ENCODE peak calls at places on chromosome 1, in ten cellular contexts. One of them, this sample, is unnamed.

GRCh38 chr1:173473599-173474011 is 3.5 kb upstream of the PRDX6 start:
- DNase-seq in colonic mucosa: no peak
- DNase-seq in heart right ventricle: no peak
- DNase-seq in kidney epithelial cell: no peak
- DNase-seq in body of pancreas: no peak
- DNase-seq in AG04450: no peak
- DNase-seq in dorsolateral prefrontal cortex: no peak
- DNase-seq in retinal pigment epithelial cell: no peak
- DNase-seq in astrocyte of the cerebellum: no peak
- DNase-seq in HL-60: no peak
- DNase-seq in this sample: peak

GRCh38 chr1:204651843-204652421 is 33.6 kb downstream of the LRRN2 start:
- DNase-seq in colonic mucosa: peak
- DNase-seq in heart right ventricle: no peak
- DNase-seq in kidney epithelial cell: no peak
- DNase-seq in body of pancreas: no peak
- DNase-seq in AG04450: no peak
- DNase-seq in dorsolateral prefrontal cortex: no peak
- DNase-seq in retinal pigment epithelial cell: no peak
- DNase-seq in astrocyte of the cerebellum: no peak
- DNase-seq in HL-60: no peak
- DNase-seq in this sample: no peak

GRCh38 chr1:107936498-107937481 is 28.2 kb downstream of the VAV3 start:
- DNase-seq in colonic mucosa: no peak
- DNase-seq in heart right ventricle: peak
- DNase-seq in kidney epithelial cell: peak
- DNase-seq in body of pancreas: no peak
- DNase-seq in AG04450: peak
- DNase-seq in dorsolateral prefrontal cortex: no peak
- DNase-seq in retinal pigment epithelial cell: peak
- DNase-seq in astrocyte of the cerebellum: peak
- DNase-seq in HL-60: peak
- DNase-seq in this sample: peak

GRCh38 chr1:110786802-110787327 is 86.1 kb upstream of the CD53 start:
- DNase-seq in colonic mucosa: no peak
- DNase-seq in heart right ventricle: no peak
- DNase-seq in kidney epithelial cell: no peak
- DNase-seq in body of pancreas: no peak
- DNase-seq in AG04450: no peak
- DNase-seq in dorsolateral prefrontal cortex: no peak
- DNase-seq in retinal pigment epithelial cell: no peak
- DNase-seq in astrocyte of the cerebellum: no peak
- DNase-seq in HL-60: no peak
- DNase-seq in this sample: no peak

GRCh38 chr1:43781574-43781973 is 74.2 kb downstream of the ST3GAL3 start:
- DNase-seq in colonic mucosa: no peak
- DNase-seq in heart right ventricle: no peak
- DNase-seq in kidney epithelial cell: no peak
- DNase-seq in body of pancreas: no peak
- DNase-seq in AG04450: no peak
- DNase-seq in dorsolateral prefrontal cortex: no peak
- DNase-seq in retinal pigment epithelial cell: no peak
- DNase-seq in astrocyte of the cerebellum: no peak
- DNase-seq in HL-60: peak
- DNase-seq in this sample: no peak

GRCh38 chr1:6485140-6485936 is 6.1 kb downstream of the PLEKHG5 start:
- DNase-seq in colonic mucosa: no peak
- DNase-seq in heart right ventricle: no peak
- DNase-seq in kidney epithelial cell: no peak
- DNase-seq in body of pancreas: no peak
- DNase-seq in AG04450: no peak
- DNase-seq in dorsolateral prefrontal cortex: no peak
- DNase-seq in retinal pigment epithelial cell: no peak
- DNase-seq in astrocyte of the cerebellum: no peak
- DNase-seq in HL-60: no peak
- DNase-seq in this sample: no peak

GRCh38 chr1:20223659-20224058 is 37.3 kb upstream of the PLA2G2C start:
- DNase-seq in colonic mucosa: no peak
- DNase-seq in heart right ventricle: no peak
- DNase-seq in kidney epithelial cell: no peak
- DNase-seq in body of pancreas: no peak
- DNase-seq in AG04450: no peak
- DNase-seq in dorsolateral prefrontal cortex: no peak
- DNase-seq in retinal pigment epithelial cell: peak
- DNase-seq in astrocyte of the cerebellum: no peak
- DNase-seq in HL-60: no peak
- DNase-seq in this sample: no peak

GRCh38 chr1:232248276-232248803 is 381.6 kb downstream of the SIPA1L2 start:
- DNase-seq in colonic mucosa: no peak
- DNase-seq in heart right ventricle: no peak
- DNase-seq in kidney epithelial cell: peak
- DNase-seq in body of pancreas: no peak
- DNase-seq in AG04450: no peak
- DNase-seq in dorsolateral prefrontal cortex: no peak
- DNase-seq in retinal pigment epithelial cell: no peak
- DNase-seq in astrocyte of the cerebellum: no peak
- DNase-seq in HL-60: no peak
- DNase-seq in this sample: no peak

DNA sequence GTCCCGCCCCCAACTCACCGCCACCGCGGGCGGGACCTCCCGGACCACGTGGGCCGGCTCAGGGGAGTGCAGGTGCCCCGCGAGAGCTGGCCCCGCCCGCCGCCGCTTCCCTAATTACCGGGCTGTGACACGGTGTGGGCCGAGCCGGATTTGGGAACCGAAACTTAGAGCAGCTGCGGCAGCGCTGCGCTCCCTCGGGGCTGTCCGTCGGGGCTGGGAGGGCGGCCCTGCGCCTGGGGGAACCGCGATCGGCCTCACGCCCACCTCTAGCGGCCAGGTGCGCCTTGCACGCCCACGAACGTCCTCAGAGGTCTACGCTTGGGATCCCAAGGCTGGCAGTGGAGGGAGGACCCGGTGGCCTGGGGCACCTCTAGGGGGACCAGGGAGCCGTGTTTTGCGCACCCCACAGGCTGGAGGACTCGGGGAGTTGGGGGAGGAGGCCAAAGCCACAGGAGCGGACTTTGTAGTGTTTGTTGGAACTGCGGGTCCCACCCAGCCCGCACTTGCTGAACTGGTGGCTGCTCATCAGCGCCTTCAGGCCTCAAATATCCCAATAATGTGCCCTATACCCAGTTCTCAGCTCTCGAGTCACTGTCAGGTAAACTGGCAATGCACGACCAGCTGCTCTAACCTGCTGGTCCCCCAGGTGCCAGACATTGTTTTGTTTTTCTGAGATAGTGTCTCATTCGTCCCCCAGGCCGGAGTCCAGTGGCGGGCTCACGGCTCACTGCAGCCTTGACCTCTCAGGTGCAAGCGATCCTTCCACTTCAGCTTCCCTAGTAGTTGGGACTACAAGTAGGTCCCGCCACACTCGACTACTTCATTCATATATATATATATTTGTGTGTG is 781 bp upstream of the NADK start:
- DNase-seq in colonic mucosa: peak
- DNase-seq in heart right ventricle: peak
- DNase-seq in kidney epithelial cell: no peak
- DNase-seq in body of pancreas: peak
- DNase-seq in AG04450: no peak
- DNase-seq in dorsolateral prefrontal cortex: peak
- DNase-seq in retinal pigment epithelial cell: no peak
- DNase-seq in astrocyte of the cerebellum: no peak
- DNase-seq in HL-60: peak
- DNase-seq in this sample: no peak
- TF ChIP-seq CTCF in colonic mucosa: no peak
- TF ChIP-seq CTCF in heart right ventricle: no peak
- TF ChIP-seq CTCF in kidney epithelial cell: peak
- TF ChIP-seq CTCF in body of pancreas: peak
- TF ChIP-seq CTCF in AG04450: no peak
- TF ChIP-seq CTCF in dorsolateral prefrontal cortex: no peak
- TF ChIP-seq CTCF in retinal pigment epithelial cell: peak
- TF ChIP-seq CTCF in astrocyte of the cerebellum: peak
- TF ChIP-seq CTCF in HL-60: peak
- TF ChIP-seq CTCF in this sample: no peak

GRCh38 chr1:119040906-119041305 is 52.8 kb upstream of the TBX15 start:
- DNase-seq in colonic mucosa: peak
- DNase-seq in heart right ventricle: no peak
- DNase-seq in kidney epithelial cell: no peak
- DNase-seq in body of pancreas: no peak
- DNase-seq in AG04450: peak
- DNase-seq in dorsolateral prefrontal cortex: no peak
- DNase-seq in retinal pigment epithelial cell: no peak
- DNase-seq in astrocyte of the cerebellum: no peak
- DNase-seq in HL-60: no peak
- DNase-seq in this sample: peak

GRCh38 chr1:119048624-119049404 is 60.7 kb upstream of the TBX15 start:
- DNase-seq in colonic mucosa: no peak
- DNase-seq in heart right ventricle: no peak
- DNase-seq in kidney epithelial cell: no peak
- DNase-seq in body of pancreas: no peak
- DNase-seq in AG04450: no peak
- DNase-seq in dorsolateral prefrontal cortex: no peak
- DNase-seq in retinal pigment epithelial cell: no peak
- DNase-seq in astrocyte of the cerebellum: no peak
- DNase-seq in HL-60: no peak
- DNase-seq in this sample: no peak

GRCh38 chr1:119047040-119047438 is 58.9 kb upstream of the TBX15 start:
- DNase-seq in colonic mucosa: no peak
- DNase-seq in heart right ventricle: no peak
- DNase-seq in kidney epithelial cell: no peak
- DNase-seq in body of pancreas: no peak
- DNase-seq in AG04450: no peak
- DNase-seq in dorsolateral prefrontal cortex: no peak
- DNase-seq in retinal pigment epithelial cell: no peak
- DNase-seq in astrocyte of the cerebellum: no peak
- DNase-seq in HL-60: no peak
- DNase-seq in this sample: peak

GRCh38 chr1:119045091-119045746 is 57.1 kb upstream of the TBX15 start:
- DNase-seq in colonic mucosa: no peak
- DNase-seq in heart right ventricle: no peak
- DNase-seq in kidney epithelial cell: peak
- DNase-seq in body of pancreas: no peak
- DNase-seq in AG04450: no peak
- DNase-seq in dorsolateral prefrontal cortex: no peak
- DNase-seq in retinal pigment epithelial cell: no peak
- DNase-seq in astrocyte of the cerebellum: no peak
- DNase-seq in HL-60: no peak
- DNase-seq in this sample: no peak

GRCh38 chr1:119046429-119047039 is 58.4 kb upstream of the TBX15 start:
- DNase-seq in colonic mucosa: no peak
- DNase-seq in heart right ventricle: no peak
- DNase-seq in kidney epithelial cell: no peak
- DNase-seq in body of pancreas: no peak
- DNase-seq in AG04450: no peak
- DNase-seq in dorsolateral prefrontal cortex: no peak
- DNase-seq in retinal pigment epithelial cell: no peak
- DNase-seq in astrocyte of the cerebellum: peak
- DNase-seq in HL-60: no peak
- DNase-seq in this sample: peak
- H3K4me3 ChIP-seq in colonic mucosa: no peak
- H3K4me3 ChIP-seq in heart right ventricle: peak
- H3K4me3 ChIP-seq in kidney epithelial cell: no peak
- H3K4me3 ChIP-seq in body of pancreas: no peak
- H3K4me3 ChIP-seq in AG04450: no peak
- H3K4me3 ChIP-seq in dorsolateral prefrontal cortex: no peak
- H3K4me3 ChIP-seq in retinal pigment epithelial cell: no peak
- H3K4me3 ChIP-seq in astrocyte of the cerebellum: no peak
- H3K4me3 ChIP-seq in HL-60: no peak
- H3K4me3 ChIP-seq in this sample: peak

DNA sequence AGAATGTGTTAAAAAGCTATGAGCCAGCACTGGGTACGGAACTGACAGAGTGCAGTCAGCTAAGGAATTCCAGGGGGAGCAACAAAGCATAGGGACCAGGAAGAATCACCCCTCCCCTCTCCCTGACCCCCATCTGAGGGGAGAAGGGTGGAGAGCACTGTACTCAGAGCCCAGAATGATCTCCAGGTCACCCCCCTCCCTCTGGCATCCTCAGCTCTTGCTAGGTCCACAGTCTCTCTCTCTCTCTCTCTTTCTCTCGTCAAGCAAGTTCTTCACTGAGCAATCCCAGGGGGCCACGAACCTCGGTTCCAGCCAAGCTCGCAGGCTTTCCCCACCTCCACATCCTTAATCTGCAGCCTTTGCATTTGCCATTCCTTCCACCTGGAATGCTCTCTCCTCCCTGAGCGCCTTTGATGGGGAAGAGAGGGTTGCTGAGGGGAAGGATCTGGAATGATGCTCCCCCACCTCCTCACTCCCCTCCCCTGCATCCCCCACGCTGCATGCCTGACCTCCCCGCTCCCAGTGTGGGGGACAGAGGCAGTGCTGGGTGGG is 6.7 kb upstream of the WASF2 start:
- DNase-seq in colonic mucosa: no peak
- DNase-seq in heart right ventricle: peak
- DNase-seq in kidney epithelial cell: no peak
- DNase-seq in body of pancreas: no peak
- DNase-seq in AG04450: no peak
- DNase-seq in dorsolateral prefrontal cortex: no peak
- DNase-seq in retinal pigment epithelial cell: no peak
- DNase-seq in astrocyte of the cerebellum: no peak
- DNase-seq in HL-60: no peak
- DNase-seq in this sample: peak
- TF ChIP-seq CTCF in colonic mucosa: no peak
- TF ChIP-seq CTCF in heart right ventricle: no peak
- TF ChIP-seq CTCF in kidney epithelial cell: peak
- TF ChIP-seq CTCF in body of pancreas: no peak
- TF ChIP-seq CTCF in AG04450: peak
- TF ChIP-seq CTCF in dorsolateral prefrontal cortex: no peak
- TF ChIP-seq CTCF in retinal pigment epithelial cell: peak
- TF ChIP-seq CTCF in astrocyte of the cerebellum: peak
- TF ChIP-seq CTCF in HL-60: no peak
- TF ChIP-seq CTCF in this sample: peak

GRCh38 chr1:23405946-23406345 is 18.6 kb downstream of the TCEA3 start:
- DNase-seq in colonic mucosa: no peak
- DNase-seq in heart right ventricle: no peak
- DNase-seq in kidney epithelial cell: no peak
- DNase-seq in body of pancreas: no peak
- DNase-seq in AG04450: no peak
- DNase-seq in dorsolateral prefrontal cortex: no peak
- DNase-seq in retinal pigment epithelial cell: no peak
- DNase-seq in astrocyte of the cerebellum: no peak
- DNase-seq in HL-60: no peak
- DNase-seq in this sample: no peak

GRCh38 chr1:23403355-23403734 is 21.2 kb downstream of the TCEA3 start:
- DNase-seq in colonic mucosa: no peak
- DNase-seq in heart right ventricle: no peak
- DNase-seq in kidney epithelial cell: no peak
- DNase-seq in body of pancreas: no peak
- DNase-seq in AG04450: no peak
- DNase-seq in dorsolateral prefrontal cortex: no peak
- DNase-seq in retinal pigment epithelial cell: no peak
- DNase-seq in astrocyte of the cerebellum: no peak
- DNase-seq in HL-60: no peak
- DNase-seq in this sample: no peak

GRCh38 chr1:23402286-23403037 is 22.1 kb downstream of the TCEA3 start:
- DNase-seq in colonic mucosa: peak
- DNase-seq in heart right ventricle: no peak
- DNase-seq in kidney epithelial cell: no peak
- DNase-seq in body of pancreas: no peak
- DNase-seq in AG04450: no peak
- DNase-seq in dorsolateral prefrontal cortex: no peak
- DNase-seq in retinal pigment epithelial cell: no peak
- DNase-seq in astrocyte of the cerebellum: no peak
- DNase-seq in HL-60: peak
- DNase-seq in this sample: no peak

GRCh38 chr1:23403038-23403336 is 21.6 kb downstream of the TCEA3 start:
- DNase-seq in colonic mucosa: no peak
- DNase-seq in heart right ventricle: no peak
- DNase-seq in kidney epithelial cell: peak
- DNase-seq in body of pancreas: no peak
- DNase-seq in AG04450: peak
- DNase-seq in dorsolateral prefrontal cortex: no peak
- DNase-seq in retinal pigment epithelial cell: peak
- DNase-seq in astrocyte of the cerebellum: peak
- DNase-seq in HL-60: peak
- DNase-seq in this sample: peak

GRCh38 chr1:23403735-23404486 is 20.6 kb downstream of the TCEA3 start:
- DNase-seq in colonic mucosa: peak
- DNase-seq in heart right ventricle: peak
- DNase-seq in kidney epithelial cell: peak
- DNase-seq in body of pancreas: peak
- DNase-seq in AG04450: peak
- DNase-seq in dorsolateral prefrontal cortex: peak
- DNase-seq in retinal pigment epithelial cell: peak
- DNase-seq in astrocyte of the cerebellum: peak
- DNase-seq in HL-60: peak
- DNase-seq in this sample: peak
- H3K4me3 ChIP-seq in colonic mucosa: no peak
- H3K4me3 ChIP-seq in heart right ventricle: peak
- H3K4me3 ChIP-seq in kidney epithelial cell: no peak
- H3K4me3 ChIP-seq in body of pancreas: no peak
- H3K4me3 ChIP-seq in AG04450: no peak
- H3K4me3 ChIP-seq in dorsolateral prefrontal cortex: no peak
- H3K4me3 ChIP-seq in retinal pigment epithelial cell: no peak
- H3K4me3 ChIP-seq in astrocyte of the cerebellum: peak
- H3K4me3 ChIP-seq in HL-60: peak
- H3K4me3 ChIP-seq in this sample: no peak